ENCODE peak calls at places on chromosomes 3 and 15, in ten cellular contexts. Z is A549, E is Caco-2, C is KBM-7, H is heart left ventricle, S is hepatic stellate cell, W is HFFc6, K is amniotic stem cell, I is GDM1, N is GM04503. T is an unnamed sample.
A peak's percentile ranks its signal among the peaks of the same experiment; 100 is the strongest.

GRCh38 chr3:57946970-57947381 is 61.2 kb upstream of the FLNB start:
- DNase-seq in K (no peak), E (no peak), S (no peak), I (no peak), W (no peak), C (no peak), N (no peak), H (no peak), Z (no peak), T (no peak)

GRCh38 chr3:21859124-21859781 is 108.2 kb upstream of the ZNF385D start:
- DNase-seq in I (no peak), E (no peak), S (no peak), N (no peak), Z (no peak), H (no peak), K (no peak), C (no peak), W (no peak), T (no peak)

GRCh38 chr3:184710870-184711365 is 946 bp downstream of the MAGEF1 start:
- DNase-seq in N (no peak), H (no peak), K (no peak), W (no peak), C (no peak), Z (no peak), I (no peak), S (no peak), E (no peak), T (peak; percentile 95)

GRCh38 chr3:154718058-154718457 is 288.1 kb upstream of the GPR149 start:
- DNase-seq in K (no peak), Z (no peak), I (no peak), E (no peak), W (no peak), H (no peak), N (no peak), C (peak; percentile 44), S (no peak), T (peak; percentile 93)

GRCh38 chr15:66587020-66587419 is 21.2 kb upstream of the LCTL start:
- DNase-seq in Z (no peak), E (no peak), I (no peak), C (no peak), K (no peak), S (no peak), H (no peak), N (no peak), W (no peak), T (no peak)

GRCh38 chr15:97470417-97470816 is 490.1 kb upstream of the ARRDC4 start:
- DNase-seq in E (no peak), I (no peak), N (no peak), W (no peak), K (no peak), C (peak; percentile 8), H (no peak), Z (no peak), S (no peak), T (no peak)

GRCh38 chr3:15204005-15204404 is 2.0 kb upstream of the CAPN7 start:
- DNase-seq in N (no peak), S (no peak), Z (no peak), C (no peak), K (no peak), E (peak; percentile 66), I (no peak), W (peak; percentile 35), H (no peak), T (no peak)

GRCh38 chr3:46656778-46657556 is 36.5 kb downstream of the ALS2CL start:
- DNase-seq in Z (no peak), E (no peak), I (no peak), W (no peak), S (no peak), C (no peak), H (no peak), K (no peak), N (no peak), T (no peak)

GRCh38 chr15:48963524-48964113 is at the start of gene SHC4:
- DNase-seq in H (peak; percentile 56), N (no peak), I (no peak), C (peak; percentile 27), Z (peak; percentile 37), S (peak; percentile 72), K (peak; percentile 73), W (peak; percentile 86), E (no peak), T (peak; percentile 28)

GRCh38 chr3:154781595-154781994 is 298.5 kb upstream of the MME start:
- DNase-seq in K (no peak), S (no peak), I (no peak), E (no peak), Z (no peak), C (no peak), N (no peak), H (no peak), W (no peak), T (no peak)

T was measured in MV-4-11.